ENCODE peak calls at places on chromosomes 4 and X, in eight cellular contexts. R is bronchial epithelial cell, Z is HCT116, A is fibroblast of lung, J is right lobe of liver, X is suprapubic skin, K is AG09309, P is astrocyte. N is an unnamed sample.

GRCh38 chr4:40292313-40292759 is 42.8 kb upstream of the CHRNA9 start:
- DNase-seq in K (no peak), X (no peak), R (peak; percentile 71), A (peak; percentile 41), J (no peak), Z (no peak), P (no peak), N (peak; percentile 90)

GRCh38 chr4:149223659-149224058 is 592.0 kb downstream of the IQCM start:
- DNase-seq in P (peak; percentile 80), X (no peak), R (peak; percentile 72), Z (no peak), A (no peak), K (no peak), J (no peak), N (peak; percentile 25)

GRCh38 chr4:139171878-139172691 is 4.9 kb downstream of the ELF2 start:
- DNase-seq in X (no peak), J (no peak), A (peak; percentile 46), Z (no peak), K (no peak), R (peak; percentile 92), P (peak; percentile 46), N (peak; percentile 69)

GRCh38 chr4:113382704-113383103 is 333.3 kb downstream of the ANK2 start:
- DNase-seq in J (no peak), Z (no peak), P (no peak), X (no peak), K (no peak), A (peak; percentile 41), R (no peak), N (peak; percentile 33)

GRCh38 chr4:114561590-114561989 is 37.0 kb upstream of the UGT8 start:
- DNase-seq in R (no peak), A (no peak), K (no peak), X (no peak), Z (no peak), P (no peak), J (no peak), N (no peak)

GRCh38 chr4:95155759-95156451 is 392.9 kb downstream of the UNC5C start:
- DNase-seq in P (peak; percentile 55), A (peak; percentile 54), X (no peak), Z (peak; percentile 22), J (no peak), R (peak; percentile 46), K (peak; percentile 13), N (peak; percentile 53)

GRCh38 chrX:48475295-48475694 is 704 bp upstream of the FTSJ1 start:
- DNase-seq in R (no peak), X (no peak), J (no peak), K (no peak), P (no peak), Z (no peak), A (no peak), N (no peak)

GRCh38 chr4:10346023-10346422 is 111.2 kb downstream of the ZNF518B start:
- DNase-seq in K (no peak), X (no peak), J (no peak), P (no peak), Z (no peak), A (no peak), R (peak; percentile 95), N (no peak)

GRCh38 chr4:102640669-102641068 is 120.1 kb downstream of the MANBA start:
- DNase-seq in R (peak; percentile 41), J (no peak), A (peak; percentile 33), Z (no peak), K (peak; percentile 43), P (peak; percentile 72), X (no peak), N (peak; percentile 63)

GRCh38 chr4:7985891-7986441 is 46.3 kb upstream of the AFAP1 start:
- DNase-seq in A (peak; percentile 36), R (no peak), K (no peak), Z (no peak), P (no peak), X (no peak), J (no peak), N (peak; percentile 33)

GRCh38 chr4:113358784-113359183 is 309.3 kb downstream of the ANK2 start:
- DNase-seq in P (no peak), X (no peak), R (no peak), K (no peak), Z (no peak), A (no peak), J (no peak), N (no peak)

GRCh38 chr4:61511716-61512488 is 311.8 kb downstream of the ADGRL3 start:
- DNase-seq in X (no peak), Z (no peak), K (no peak), J (no peak), P (peak; percentile 76), R (peak; percentile 86), A (peak; percentile 86), N (peak; percentile 58)

GRCh38 chrX:65194547-65194946 is 218.3 kb upstream of the ZC4H2 start:
- DNase-seq in Z (no peak), J (no peak), P (no peak), X (no peak), A (no peak), K (no peak), R (no peak), N (no peak)

GRCh38 chr4:126583509-126583908 is 1049.2 kb upstream of the INTU start:
- DNase-seq in X (no peak), J (no peak), Z (peak; percentile 26), R (peak; percentile 43), A (peak; percentile 23), K (no peak), P (no peak), N (peak; percentile 30)

GRCh38 chrX:50697691-50698090 is 116.3 kb downstream of the SHROOM4 start:
- DNase-seq in J (no peak), Z (no peak), K (peak; percentile 45), X (no peak), R (peak; percentile 78), P (peak; percentile 86), A (peak; percentile 79), N (peak; percentile 69)

GRCh38 chr4:183256756-183257385 is 63.2 kb downstream of the CLDN22 start:
- DNase-seq in K (no peak), Z (peak; percentile 33), R (peak; percentile 20), A (peak; percentile 59), P (no peak), J (no peak), X (no peak), N (peak; percentile 56)

GRCh38 chr4:121697626-121698025 is 846 bp upstream of the ANXA5 start:
- DNase-seq in K (no peak), R (peak; percentile 11), A (no peak), J (no peak), P (no peak), Z (no peak), X (no peak), N (no peak)

GRCh38 chr4:121696641-121697461 is at the start of gene ANXA5:
- DNase-seq in P (peak; percentile 76), K (peak; percentile 59), Z (peak; percentile 59), A (peak; percentile 88), R (peak; percentile 66), J (peak; percentile 92), X (peak; percentile 94), N (peak; percentile 81)

GRCh38 chr4:121693450-121693849 is 3.3 kb downstream of the ANXA5 start:
- DNase-seq in X (no peak), Z (no peak), P (peak; percentile 42), J (no peak), R (no peak), K (no peak), A (no peak), N (no peak)

GRCh38 chr4:121698119-121698732 is 1.4 kb upstream of the ANXA5 start:
- DNase-seq in X (peak; percentile 78), A (peak; percentile 36), Z (no peak), P (no peak), K (no peak), R (no peak), J (no peak), N (no peak)

DNA sequence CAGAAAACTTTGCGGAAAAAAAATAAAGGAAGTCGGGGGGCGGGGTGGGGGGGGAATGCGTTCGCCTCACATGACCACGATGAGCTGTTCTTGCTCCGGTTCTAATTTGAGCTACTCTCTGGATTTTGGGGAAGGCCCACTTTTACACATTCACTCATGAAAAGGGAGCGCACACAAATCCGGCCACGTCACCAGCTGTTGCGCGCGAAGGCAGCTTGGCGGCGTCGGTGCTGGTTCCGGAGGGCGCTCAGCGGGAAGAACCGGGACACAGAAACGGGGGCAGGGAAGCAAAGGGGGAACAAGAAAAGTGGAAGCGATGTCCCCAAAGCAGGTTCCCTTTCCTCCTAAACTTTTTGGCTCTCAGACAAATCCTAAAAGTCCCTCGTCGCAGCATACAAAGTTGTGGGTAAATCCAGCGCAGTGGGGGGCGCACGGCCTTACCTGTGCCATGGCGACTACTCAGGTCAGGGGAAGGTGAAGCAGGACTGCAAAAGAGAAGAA is 590 bp downstream of the ANXA5 start:
- DNase-seq in R (peak; percentile 62), A (peak; percentile 87), P (peak; percentile 79), K (peak; percentile 71), J (peak; percentile 82), Z (no peak), X (peak; percentile 91), N (peak; percentile 86)
- TF ChIP-seq CTCF in R (no peak), A (no peak), P (no peak), K (peak; percentile 30), J (peak; percentile 20), Z (no peak), X (no peak), N (peak; percentile 8)

GRCh38 chr4:66899422-66900065 is 645.8 kb downstream of the CENPC start:
- DNase-seq in J (no peak), X (no peak), Z (no peak), K (no peak), A (no peak), R (no peak), P (no peak), N (no peak)
- H3K4me3 ChIP-seq in J (no peak overlapping the region), X (no peak overlapping the region), Z (no peak overlapping the region), K (no peak overlapping the region), A (no peak overlapping the region), R (no peak overlapping the region), P (no peak overlapping the region), N (no peak overlapping the region)

DNA sequence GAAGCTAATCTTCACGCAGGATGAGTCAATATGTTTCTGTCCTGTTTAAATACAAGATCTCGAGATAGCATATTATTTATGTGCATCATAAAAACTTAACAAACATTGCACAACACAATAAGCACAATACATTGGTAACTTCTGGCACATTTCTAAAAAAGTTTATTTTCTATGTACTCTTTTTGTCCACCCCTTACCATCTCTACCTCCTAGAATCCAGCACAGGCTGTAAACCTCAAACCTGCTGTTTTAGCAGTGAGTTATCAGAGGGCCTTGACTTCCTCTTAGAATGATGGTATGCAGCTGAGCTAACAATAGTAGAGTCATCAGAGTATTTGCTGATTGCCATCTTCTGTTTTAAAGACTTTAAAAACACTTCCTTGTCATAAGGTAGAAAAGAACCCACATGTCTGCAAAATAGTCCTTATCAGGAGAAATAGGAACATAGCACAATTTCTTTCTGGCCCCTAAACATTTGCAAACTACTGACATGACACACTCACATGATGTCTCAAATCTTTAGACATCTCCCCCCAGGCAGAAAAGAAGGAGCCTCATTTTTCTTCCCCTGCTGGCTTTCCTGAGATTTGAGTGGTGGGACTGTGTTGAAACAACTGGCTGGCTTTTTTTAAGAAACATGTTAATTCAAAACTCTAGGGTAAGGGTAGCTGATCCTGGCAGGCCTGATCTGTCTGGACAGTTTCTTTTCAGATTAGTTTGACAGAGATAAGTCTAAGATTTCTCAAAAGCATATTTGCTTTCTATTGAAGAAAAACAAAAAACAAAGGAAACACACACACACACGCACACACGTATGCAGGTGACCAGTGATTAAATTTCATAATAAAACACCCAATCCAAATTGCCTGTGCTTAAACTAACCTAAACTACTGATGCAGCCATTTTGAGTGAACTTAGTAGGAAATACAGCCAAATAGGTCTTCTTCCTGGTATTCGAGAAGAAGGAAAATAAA is 10.3 kb upstream of the CCNG2 start:
- DNase-seq in J (no peak), P (peak; percentile 26), X (no peak), R (peak; percentile 74), A (no peak), K (no peak), Z (no peak), N (no peak)
- TF ChIP-seq CTCF in J (no peak), P (no peak), X (no peak), R (no peak), A (no peak), K (no peak), Z (no peak), N (no peak)

GRCh38 chr4:173609158-173609557 is 79.1 kb upstream of the HAND2 start:
- DNase-seq in K (no peak), X (no peak), A (no peak), Z (no peak), J (no peak), R (no peak), P (no peak), N (no peak)
- H3K4me3 ChIP-seq in K (no peak overlapping the region), X (no peak overlapping the region), A (no peak overlapping the region), Z (no peak overlapping the region), J (no peak overlapping the region), R (no peak overlapping the region), P (no peak overlapping the region), N (no peak overlapping the region)

N was measured in fibroblast of mammary gland.